ENCODE peak calls at places on chromosomes 11 and 22, in four cellular contexts. One of them, this sample, is unnamed.

GRCh38 chr11:62600367-62601113 is 1.1 kb downstream of the MTA2 start:
- DNase-seq in psoas muscle: peak
- DNase-seq in Peyer's patch: no peak
- DNase-seq in foreskin keratinocyte: no peak
- DNase-seq in this sample: no peak

GRCh38 chr11:79026803-79027445 is 413.9 kb downstream of the TENM4 start:
- DNase-seq in psoas muscle: no peak
- DNase-seq in Peyer's patch: no peak
- DNase-seq in foreskin keratinocyte: no peak
- DNase-seq in this sample: no peak

GRCh38 chr22:20174785-20175596 is 24.1 kb upstream of the CCDC188 start:
- DNase-seq in psoas muscle: no peak
- DNase-seq in Peyer's patch: no peak
- DNase-seq in foreskin keratinocyte: no peak
- DNase-seq in this sample: peak

GRCh38 chr11:81039916-81040530 is 1599.2 kb upstream of the TENM4 start:
- DNase-seq in foreskin keratinocyte: no peak
- DNase-seq in Peyer's patch: no peak
- DNase-seq in psoas muscle: no peak
- DNase-seq in this sample: no peak

GRCh38 chr11:17906436-17906835 is 106.4 kb downstream of the SERGEF start:
- DNase-seq in foreskin keratinocyte: no peak
- DNase-seq in psoas muscle: no peak
- DNase-seq in Peyer's patch: no peak
- DNase-seq in this sample: no peak

GRCh38 chr11:131664811-131665210 is 294.4 kb downstream of the NTM start:
- DNase-seq in foreskin keratinocyte: no peak
- DNase-seq in psoas muscle: no peak
- DNase-seq in Peyer's patch: no peak
- DNase-seq in this sample: no peak

GRCh38 chr22:50323900-50324299 is 2.9 kb downstream of the DENND6B start:
- DNase-seq in foreskin keratinocyte: no peak
- DNase-seq in psoas muscle: no peak
- DNase-seq in Peyer's patch: no peak
- DNase-seq in this sample: no peak

GRCh38 chr11:73072935-73073481 is 69.1 kb downstream of the FCHSD2 start:
- DNase-seq in Peyer's patch: no peak
- DNase-seq in foreskin keratinocyte: no peak
- DNase-seq in psoas muscle: no peak
- DNase-seq in this sample: peak

GRCh38 chr11:33802414-33802950 is 28.2 kb upstream of the FBXO3 start:
- DNase-seq in foreskin keratinocyte: peak
- DNase-seq in Peyer's patch: no peak
- DNase-seq in psoas muscle: peak
- DNase-seq in this sample: no peak
- H3K27ac ChIP-seq in foreskin keratinocyte: no peak
- H3K27ac ChIP-seq in Peyer's patch: no peak
- H3K27ac ChIP-seq in psoas muscle: no peak
- H3K27ac ChIP-seq in this sample: no peak

GRCh38 chr11:115047631-115048030 is 369.3 kb downstream of the NXPE2 start:
- DNase-seq in foreskin keratinocyte: no peak
- DNase-seq in Peyer's patch: no peak
- DNase-seq in psoas muscle: no peak
- DNase-seq in this sample: no peak

DNA sequence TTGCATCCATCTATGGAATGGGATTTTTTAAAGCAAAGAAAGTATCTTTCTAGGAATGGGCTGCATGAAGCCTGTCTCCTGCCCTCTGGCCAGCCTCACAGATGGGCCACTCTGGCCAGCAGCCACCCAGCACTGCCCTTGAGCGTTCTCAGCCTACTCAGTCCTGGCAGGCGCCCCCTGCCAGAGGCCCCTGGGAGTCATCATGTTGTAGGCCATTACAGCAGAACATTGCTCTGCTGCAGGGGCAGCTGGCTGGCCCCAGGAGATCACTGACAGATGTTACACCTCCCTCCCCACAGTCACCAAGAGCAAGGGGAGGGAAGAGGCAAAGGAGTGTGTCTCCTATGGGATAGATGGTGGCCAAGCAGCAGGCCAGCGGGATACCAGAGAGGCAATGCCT is 363.7 kb downstream of the NXPE2 start:
- DNase-seq in Peyer's patch: no peak
- DNase-seq in psoas muscle: no peak
- DNase-seq in foreskin keratinocyte: no peak
- DNase-seq in this sample: no peak
- TF ChIP-seq CTCF in Peyer's patch: no peak
- TF ChIP-seq CTCF in psoas muscle: no peak
- TF ChIP-seq CTCF in foreskin keratinocyte: no peak
- TF ChIP-seq CTCF in this sample: no peak

GRCh38 chr22:17319541-17319940 is 49.7 kb upstream of the CECR2 start:
- DNase-seq in psoas muscle: no peak
- DNase-seq in foreskin keratinocyte: no peak
- DNase-seq in Peyer's patch: peak
- DNase-seq in this sample: no peak

GRCh38 chr22:17315310-17315709 is 54.0 kb upstream of the CECR2 start:
- DNase-seq in psoas muscle: no peak
- DNase-seq in Peyer's patch: no peak
- DNase-seq in foreskin keratinocyte: no peak
- DNase-seq in this sample: no peak

GRCh38 chr22:17313591-17313990 is 55.7 kb upstream of the CECR2 start:
- DNase-seq in Peyer's patch: no peak
- DNase-seq in psoas muscle: no peak
- DNase-seq in foreskin keratinocyte: no peak
- DNase-seq in this sample: no peak

GRCh38 chr22:17314472-17314871 is 54.8 kb upstream of the CECR2 start:
- DNase-seq in psoas muscle: no peak
- DNase-seq in Peyer's patch: no peak
- DNase-seq in foreskin keratinocyte: no peak
- DNase-seq in this sample: no peak

DNA sequence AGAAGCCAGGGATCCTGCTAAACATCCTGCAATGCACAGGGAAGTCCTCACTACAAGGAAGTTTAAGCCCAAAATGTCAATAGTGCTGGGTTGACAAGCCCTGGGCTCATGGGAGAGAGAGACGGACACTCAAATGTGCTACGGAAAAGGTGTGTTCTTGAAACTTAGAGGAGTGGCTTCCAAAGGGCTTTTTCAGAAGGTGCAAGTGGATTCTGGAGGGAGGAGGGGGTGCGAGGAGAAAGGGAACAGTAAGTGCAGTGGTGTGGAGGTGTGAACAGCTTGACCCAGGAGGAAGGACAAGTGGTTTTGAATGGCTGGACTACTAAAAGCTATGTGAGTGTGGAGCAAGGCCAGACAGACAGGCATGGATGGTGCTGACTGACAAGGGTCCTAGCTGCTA is 50.4 kb upstream of the CECR2 start:
- DNase-seq in psoas muscle: no peak
- DNase-seq in Peyer's patch: no peak
- DNase-seq in foreskin keratinocyte: no peak
- DNase-seq in this sample: no peak
- H3K27ac ChIP-seq in psoas muscle: no peak
- H3K27ac ChIP-seq in Peyer's patch: no peak
- H3K27ac ChIP-seq in foreskin keratinocyte: no peak
- H3K27ac ChIP-seq in this sample: no peak

GRCh38 chr11:46659908-46660307 is 40.5 kb downstream of the ARHGAP1 start:
- DNase-seq in foreskin keratinocyte: no peak
- DNase-seq in Peyer's patch: no peak
- DNase-seq in psoas muscle: peak
- DNase-seq in this sample: no peak
- TF ChIP-seq CTCF in foreskin keratinocyte: no peak
- TF ChIP-seq CTCF in Peyer's patch: no peak
- TF ChIP-seq CTCF in psoas muscle: no peak
- TF ChIP-seq CTCF in this sample: no peak

GRCh38 chr22:35617137-35617755 is at the start of gene MB:
- DNase-seq in psoas muscle: peak
- DNase-seq in Peyer's patch: no peak
- DNase-seq in foreskin keratinocyte: no peak
- DNase-seq in this sample: no peak
- H3K27ac ChIP-seq in psoas muscle: peak
- H3K27ac ChIP-seq in Peyer's patch: no peak
- H3K27ac ChIP-seq in foreskin keratinocyte: no peak
- H3K27ac ChIP-seq in this sample: no peak